ENCODE peak calls at places on chromosomes 6 and 20, in eight cellular contexts. I is RWPE1, N is A549, D is WTC11, Y is upper lobe of right lung, W is GM12865, F is endothelial cell, V is AG10803. C is an unnamed sample.
A peak's percentile ranks its signal among the peaks of the same experiment; 100 is the strongest.

GRCh38 chr6:119742188-119742803 is 392.7 kb upstream of the MAN1A1 start:
- DNase-seq in Y (peak; percentile 74), N (no peak), D (peak; percentile 86), W (peak; percentile 73), F (peak; percentile 78), V (peak; percentile 41), I (peak; percentile 38), C (peak; percentile 70)

GRCh38 chr20:63709149-63709527 is 1.3 kb downstream of the ZGPAT start:
- DNase-seq in V (no peak), D (no peak), W (peak; percentile 4), Y (no peak), I (no peak), N (no peak), F (peak; percentile 5), C (no peak)

GRCh38 chr6:148329568-148330299 is 12.9 kb upstream of the SASH1 start:
- DNase-seq in N (no peak), F (no peak), Y (no peak), W (no peak), I (peak; percentile 48), V (peak; percentile 98), D (no peak), C (no peak)

GRCh38 chr6:2081155-2082138 is 164.0 kb downstream of the GMDS start:
- DNase-seq in W (peak; percentile 76), F (no peak), V (no peak), I (no peak), Y (no peak), N (no peak), D (no peak), C (no peak)

GRCh38 chr6:104705095-104705707 is 154.5 kb downstream of the HACE1 start:
- DNase-seq in F (peak; percentile 43), I (peak; percentile 36), V (peak; percentile 42), N (no peak), D (no peak), W (peak; percentile 10), Y (no peak), C (no peak)

GRCh38 chr20:37615507-37616425 is 78.1 kb upstream of the CTNNBL1 start:
- DNase-seq in W (peak; percentile 61), F (peak; percentile 74), Y (no peak), V (peak; percentile 4), D (peak; percentile 85), N (peak; percentile 71), I (no peak), C (peak; percentile 37)

GRCh38 chr6:84967389-84967788 is 203.0 kb upstream of the TBX18 start:
- DNase-seq in N (peak; percentile 20), Y (no peak), D (peak; percentile 42), F (peak; percentile 10), I (peak; percentile 15), W (peak; percentile 16), V (peak; percentile 50), C (peak; percentile 9)

GRCh38 chr6:92497281-92497680 is 922.1 kb downstream of the EPHA7 start:
- DNase-seq in Y (no peak), W (no peak), N (no peak), V (no peak), F (no peak), D (no peak), I (no peak), C (no peak)

DNA sequence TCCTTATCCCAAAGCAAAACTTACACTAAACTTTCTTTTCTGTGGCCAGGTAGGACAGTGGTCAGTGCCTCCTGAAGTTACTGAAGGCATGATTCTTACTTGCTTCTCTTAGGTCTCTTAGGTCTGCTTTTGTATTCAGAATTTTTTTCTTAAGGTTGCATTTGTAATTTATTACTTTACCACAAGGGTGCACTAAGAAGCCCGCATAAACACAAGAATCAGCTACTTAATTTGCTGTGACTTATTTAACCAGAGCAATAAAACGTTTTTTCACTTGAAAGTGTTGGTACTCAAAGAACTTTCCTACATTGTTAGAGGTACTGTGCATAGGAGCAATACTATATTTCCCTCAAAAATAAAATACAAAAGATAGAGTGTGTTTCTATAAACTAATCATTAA is 75.4 kb upstream of the LAMA2 start:
- DNase-seq in V (peak; percentile 61), D (no peak), I (peak; percentile 8), W (peak; percentile 15), N (no peak), Y (no peak), F (no peak), C (no peak)
- TF ChIP-seq CTCF in V (peak; percentile 65), D (no peak), I (peak; percentile 28), W (peak; percentile 19), N (peak; percentile 32), Y (peak; percentile 36), F (peak; percentile 66), C (peak; percentile 46)

GRCh38 chr20:40970218-40970617 is 58.4 kb upstream of the TOP1 start:
- DNase-seq in N (no peak), V (no peak), Y (no peak), F (no peak), W (no peak), I (no peak), D (no peak), C (no peak)
- TF ChIP-seq CTCF in N (no peak), V (peak; percentile 7), Y (no peak), F (no peak), W (no peak), I (no peak), D (no peak), C (no peak)

GRCh38 chr6:155174576-155175174 is 89.1 kb upstream of the CLDN20 start:
- DNase-seq in I (peak; percentile 79), N (peak; percentile 76), W (peak; percentile 93), D (peak; percentile 63), Y (no peak), F (peak; percentile 65), V (peak; percentile 84), C (peak; percentile 70)
- TF ChIP-seq CTCF in I (peak; percentile 67), N (peak; percentile 61), W (peak; percentile 57), D (peak; percentile 41), Y (peak; percentile 59), F (peak; percentile 21), V (peak; percentile 80), C (peak; percentile 52)

GRCh38 chr6:96157018-96157565 is 141.3 kb downstream of the FUT9 start:
- DNase-seq in I (peak; percentile 5), N (no peak), W (peak; percentile 54), Y (no peak), V (no peak), D (no peak), F (no peak), C (no peak)

GRCh38 chr6:96156425-96156824 is 140.7 kb downstream of the FUT9 start:
- DNase-seq in I (no peak), F (no peak), Y (no peak), D (no peak), W (peak; percentile 7), V (no peak), N (no peak), C (no peak)

GRCh38 chr6:96152114-96152708 is 136.4 kb downstream of the FUT9 start:
- DNase-seq in I (no peak), N (no peak), Y (no peak), F (no peak), D (no peak), W (no peak), V (no peak), C (no peak)

GRCh38 chr6:96151707-96152106 is 135.9 kb downstream of the FUT9 start:
- DNase-seq in Y (no peak), W (no peak), N (no peak), V (no peak), D (no peak), F (no peak), I (no peak), C (no peak)

GRCh38 chr6:96153775-96154174 is 138.0 kb downstream of the FUT9 start:
- DNase-seq in N (no peak), D (no peak), V (no peak), W (no peak), I (no peak), Y (no peak), F (no peak), C (no peak)
- TF ChIP-seq CTCF in N (no peak), D (no peak), V (no peak), W (no peak), I (no peak), Y (no peak), F (no peak), C (no peak)

GRCh38 chr6:164345856-164346496 is 931.5 kb downstream of the QKI start:
- DNase-seq in Y (no peak), N (no peak), W (no peak), D (no peak), I (no peak), V (no peak), F (no peak), C (no peak)

GRCh38 chr6:164344801-164345291 is 930.3 kb downstream of the QKI start:
- DNase-seq in F (no peak), V (no peak), N (no peak), D (no peak), Y (no peak), W (no peak), I (no peak), C (no peak)

GRCh38 chr6:164347455-164347854 is 932.9 kb downstream of the QKI start:
- DNase-seq in Y (no peak), F (no peak), N (no peak), I (no peak), V (no peak), W (no peak), D (no peak), C (no peak)

GRCh38 chr6:164345340-164345739 is 930.8 kb downstream of the QKI start:
- DNase-seq in F (no peak), D (no peak), V (no peak), W (no peak), N (no peak), Y (no peak), I (no peak), C (no peak)

GRCh38 chr6:164346631-164347030 is 932.1 kb downstream of the QKI start:
- DNase-seq in I (no peak), Y (no peak), V (no peak), D (no peak), W (no peak), F (no peak), N (no peak), C (no peak)
- TF ChIP-seq CTCF in I (no peak), Y (no peak), V (no peak), D (no peak), W (no peak), F (no peak), N (no peak), C (no peak)

GRCh38 chr6:26251354-26252081 is 113.5 kb upstream of the BTN3A2 start:
- DNase-seq in D (peak; percentile 79), N (no peak), Y (peak; percentile 70), W (peak; percentile 97), V (peak; percentile 87), F (peak; percentile 41), I (peak; percentile 81), C (peak; percentile 79)

GRCh38 chr6:26250806-26251075 is 114.3 kb upstream of the BTN3A2 start:
- DNase-seq in I (no peak), F (no peak), N (no peak), Y (no peak), V (no peak), D (no peak), W (no peak), C (no peak)

GRCh38 chr6:26249709-26249958 is 115.4 kb upstream of the BTN3A2 start:
- DNase-seq in W (peak; percentile 92), N (no peak), D (no peak), Y (no peak), F (no peak), I (no peak), V (no peak), C (no peak)

GRCh38 chr6:26246553-26246952 is 118.4 kb upstream of the BTN3A2 start:
- DNase-seq in Y (no peak), D (no peak), N (no peak), V (no peak), F (no peak), W (no peak), I (no peak), C (no peak)

GRCh38 chr6:26249959-26250805 is 114.8 kb upstream of the BTN3A2 start:
- DNase-seq in D (peak; percentile 74), N (no peak), Y (peak; percentile 71), F (peak; percentile 47), V (peak; percentile 51), W (peak; percentile 95), I (no peak), C (peak; percentile 81)
- TF ChIP-seq CTCF in D (no peak), N (no peak), Y (peak; percentile 21), F (peak; percentile 11), V (peak; percentile 38), W (peak; percentile 53), I (peak; percentile 56), C (peak; percentile 35)

C was measured in Calu3.